ENCODE peak calls at places on chromosomes 7 and 10, in six cellular contexts. Q is H9, J is neuronal stem cell, R is IMR-90, Z is H1, A is trophoblast cell. B is an unnamed sample.

GRCh38 chr10:97949462-97949861 is 81.0 kb downstream of the CRTAC1 start:
- DNase-seq in Z (no peak), J (no peak), Q (no peak), R (no peak), A (no peak), B (no peak)

GRCh38 chr10:43252166-43252784 is 14.6 kb downstream of the RASGEF1A start:
- DNase-seq in Q (peak; percentile 23), Z (no peak), R (no peak), A (no peak), J (no peak), B (no peak)

GRCh38 chr7:134826105-134826504 is 46.7 kb downstream of the CALD1 start:
- DNase-seq in J (no peak), Z (no peak), Q (no peak), R (peak; percentile 91), A (no peak), B (peak; percentile 88)

GRCh38 chr7:17682586-17682985 is 257.7 kb downstream of the SNX13 start:
- DNase-seq in Q (no peak), J (no peak), Z (no peak), R (no peak), A (no peak), B (no peak)

GRCh38 chr10:83991986-83992753 is 147.1 kb upstream of the GHITM start:
- DNase-seq in A (no peak), R (no peak), Q (peak; percentile 72), Z (peak; percentile 17), J (peak; percentile 26), B (peak; percentile 28)

GRCh38 chr10:33665512-33665911 is 331.0 kb upstream of the NRP1 start:
- DNase-seq in R (peak; percentile 52), Q (no peak), J (no peak), A (no peak), Z (no peak), B (no peak)

GRCh38 chr7:143394068-143394467 is 12.9 kb downstream of the ZYX start:
- DNase-seq in Z (no peak), Q (no peak), R (no peak), J (no peak), A (no peak), B (no peak)

GRCh38 chr7:55325371-55325792 is 39.8 kb upstream of the LANCL2 start:
- DNase-seq in R (peak; percentile 95), Q (no peak), J (no peak), Z (no peak), A (no peak), B (peak; percentile 4)

GRCh38 chr7:43873300-43873699 is 4.0 kb upstream of the MRPS24 start:
- DNase-seq in J (no peak), Q (no peak), Z (no peak), A (no peak), R (peak; percentile 87), B (peak; percentile 43)

GRCh38 chr7:391411-391951 is 101.5 kb downstream of the FOXL3 start:
- DNase-seq in R (no peak), Z (no peak), A (no peak), Q (peak; percentile 24), J (no peak), B (no peak)

GRCh38 chr10:98510412-98510995 is 63.8 kb upstream of the HPS1 start:
- DNase-seq in J (no peak), Z (no peak), R (no peak), A (no peak), Q (no peak), B (peak; percentile 89)

GRCh38 chr10:60048146-60048545 is 141.8 kb upstream of the CCDC6 start:
- DNase-seq in Z (peak; percentile 47), A (peak; percentile 38), Q (peak; percentile 66), R (no peak), J (peak; percentile 47), B (peak; percentile 13)

GRCh38 chr10:56905051-56905450 is 544.0 kb upstream of the ZWINT start:
- DNase-seq in J (no peak), Z (no peak), Q (no peak), R (no peak), A (no peak), B (no peak)

GRCh38 chr10:28087675-28088351 is 88.9 kb upstream of the ODAD2 start:
- DNase-seq in J (no peak), A (peak; percentile 71), Q (no peak), R (peak; percentile 92), Z (no peak), B (peak; percentile 90)

GRCh38 chr10:60820093-60820769 is 42.0 kb downstream of the CDK1 start:
- DNase-seq in Q (no peak), A (no peak), R (peak; percentile 51), Z (no peak), J (no peak), B (peak; percentile 59)

GRCh38 chr10:104076743-104077160 is 8.9 kb downstream of the COL17A1 start:
- DNase-seq in J (peak; percentile 70), Z (peak; percentile 50), Q (peak; percentile 58), R (peak; percentile 16), A (no peak), B (no peak)

GRCh38 chr7:98323597-98324322 is 42.3 kb downstream of the BRI3 start:
- DNase-seq in Q (peak; percentile 84), Z (peak; percentile 33), R (peak; percentile 31), A (peak; percentile 79), J (peak; percentile 27), B (no peak)

GRCh38 chr10:98377001-98377400 is 38.0 kb downstream of the PYROXD2 start:
- DNase-seq in A (peak; percentile 66), J (no peak), Q (no peak), R (no peak), Z (no peak), B (no peak)

GRCh38 chr7:29189743-29190201 is 4.8 kb upstream of the CHN2 start:
- DNase-seq in J (peak; percentile 61), A (peak; percentile 42), Z (peak; percentile 94), R (no peak), Q (peak; percentile 99), B (peak; percentile 25)

GRCh38 chr7:138151731-138152577 is 75.7 kb downstream of the AKR1D1 start:
- DNase-seq in J (no peak), R (no peak), A (no peak), Z (no peak), Q (no peak), B (no peak)

GRCh38 chr10:8336629-8337331 is 282.3 kb downstream of the GATA3 start:
- DNase-seq in Q (no peak), J (no peak), R (no peak), Z (no peak), A (no peak), B (no peak)

GRCh38 chr10:37872955-37873354 is 15.5 kb upstream of the ZNF248 start:
- DNase-seq in Q (no peak), J (no peak), R (no peak), Z (no peak), A (no peak), B (no peak)

GRCh38 chr10:84429926-84430520 is 101.6 kb downstream of the CCSER2 start:
- DNase-seq in Z (peak; percentile 60), A (peak; percentile 84), R (peak; percentile 47), Q (peak; percentile 88), J (peak; percentile 49), B (peak; percentile 50)

GRCh38 chr10:16989826-16990293 is 139.8 kb downstream of the CUBN start:
- DNase-seq in R (no peak), A (no peak), J (no peak), Q (peak; percentile 71), Z (peak; percentile 13), B (peak; percentile 43)

GRCh38 chr10:46546591-46547330 is 9.7 kb downstream of the GPRIN2 start:
- DNase-seq in A (no peak), Z (no peak), J (no peak), R (no peak), Q (peak; percentile 29), B (no peak)

GRCh38 chr7:139453673-139454321 is 29.7 kb downstream of the KLRG2 start:
- DNase-seq in A (peak; percentile 90), R (no peak), J (no peak), Z (no peak), Q (no peak), B (no peak)

GRCh38 chr7:101664893-101665471 is 35.9 kb upstream of the MYL10 start:
- DNase-seq in J (no peak), A (no peak), R (no peak), Z (no peak), Q (no peak), B (no peak)
- H2BK120ac ChIP-seq in J (no peak overlapping the region), A (no peak overlapping the region), R (no peak overlapping the region), Z (peak overlapping the region; percentile 89), Q (no peak overlapping the region), B (no peak overlapping the region)

DNA sequence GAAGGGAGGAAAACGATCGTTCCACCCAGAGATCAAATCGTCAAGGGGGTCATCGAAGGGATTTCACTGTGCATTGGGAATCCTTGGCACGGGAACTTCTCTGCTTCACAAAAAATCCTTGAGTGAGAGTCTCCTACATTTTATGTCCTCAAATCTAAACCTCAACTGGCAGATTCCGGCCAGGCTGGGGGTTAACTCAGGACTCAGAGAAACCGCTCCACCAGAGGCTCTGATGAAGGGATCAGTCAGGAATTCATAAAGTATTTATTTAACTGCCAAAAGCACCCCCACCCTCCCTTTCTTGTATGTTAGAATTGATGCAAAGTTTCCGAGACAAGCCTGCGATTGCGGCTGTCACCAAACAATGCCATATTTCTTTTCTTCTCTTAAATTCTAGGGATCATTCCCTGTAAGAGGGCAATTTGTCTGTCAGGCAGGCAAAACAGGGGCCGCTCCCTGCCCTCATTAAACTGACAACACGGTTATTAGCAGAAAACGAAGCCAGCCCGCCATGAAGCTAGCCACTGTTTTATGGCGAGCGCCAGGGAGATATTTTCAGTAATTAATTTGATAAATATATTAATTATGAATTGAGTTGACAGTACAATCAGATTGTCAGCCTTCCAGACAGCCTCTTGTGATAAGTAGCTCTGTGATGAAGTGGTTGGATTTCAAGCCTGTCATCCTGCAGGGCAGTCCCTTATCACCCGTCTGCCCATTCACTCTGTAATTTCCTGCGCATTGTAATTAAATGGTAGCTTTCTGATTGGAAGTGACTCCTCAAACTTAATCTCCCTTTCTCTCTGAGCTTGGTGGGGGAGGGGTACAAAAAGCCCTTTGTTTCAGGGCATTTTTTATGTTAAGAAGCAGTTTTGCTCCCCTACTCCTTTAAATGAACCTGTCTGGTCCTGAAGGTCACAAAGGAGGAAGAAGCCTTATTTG is 153.0 kb upstream of the GPR26 start:
- DNase-seq in J (no peak), A (no peak), R (no peak), Q (no peak), Z (no peak), B (no peak)
- H2BK5ac ChIP-seq in J (no peak overlapping the region), A (no peak overlapping the region), R (no peak overlapping the region), Q (no peak overlapping the region), Z (peak overlapping the region; percentile 75), B (no peak overlapping the region)

DNA sequence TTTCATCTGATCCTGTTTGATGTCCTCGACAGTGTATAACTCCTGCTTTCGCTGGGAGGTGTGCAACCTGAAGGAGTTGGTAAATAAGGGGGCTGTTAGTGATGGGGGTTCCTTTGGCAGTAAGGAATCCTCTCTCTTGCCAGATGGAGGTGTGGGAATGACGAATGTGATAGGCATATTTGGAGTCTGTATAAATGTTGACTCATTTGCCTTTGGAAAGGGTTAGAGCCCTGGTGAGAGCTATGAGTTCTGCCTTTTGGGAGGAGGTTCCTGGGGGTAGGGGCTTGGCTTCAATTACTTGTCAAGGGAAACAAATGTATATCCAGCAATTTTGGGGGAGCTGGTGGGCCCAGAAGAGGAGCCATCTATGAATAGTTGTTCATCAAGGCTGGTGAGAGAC is 11.4 kb upstream of the CHST3 start:
- DNase-seq in R (no peak), J (no peak), A (no peak), Q (no peak), Z (no peak), B (no peak)
- H4K91ac ChIP-seq in R (no peak overlapping the region), J (no peak overlapping the region), A (no peak overlapping the region), Q (no peak overlapping the region), Z (no peak overlapping the region), B (no peak overlapping the region)

DNA sequence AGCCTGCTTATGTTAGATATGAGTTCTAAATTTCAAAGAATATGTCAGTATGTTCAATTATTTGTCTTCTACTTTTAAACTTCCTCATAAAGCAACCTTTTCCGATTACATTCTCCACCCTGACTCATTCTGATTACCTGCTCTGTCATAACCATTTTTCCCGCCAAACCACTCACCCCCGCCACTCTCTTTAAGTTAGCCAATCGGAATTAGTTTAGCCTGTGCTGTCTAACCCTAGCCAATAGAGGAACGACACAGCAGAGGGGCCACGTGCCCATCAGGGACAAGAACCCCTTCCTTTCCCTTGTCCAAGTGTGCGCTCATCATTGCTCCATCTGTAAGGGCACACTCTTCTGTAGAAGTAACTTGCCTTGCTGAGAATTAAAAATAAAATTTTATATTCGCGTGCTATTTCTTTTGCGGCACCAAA is 91.4 kb downstream of the CCDC71L start:
- DNase-seq in A (no peak), J (no peak), Z (no peak), Q (no peak), R (no peak), B (no peak)
- H2BK120ac ChIP-seq in A (peak overlapping the region; percentile 62), J (no peak overlapping the region), Z (no peak overlapping the region), Q (no peak overlapping the region), R (peak overlapping the region; percentile 89), B (no peak overlapping the region)